ENCODE peak calls at places on chromosome 2, in four cellular contexts. X is M059J, Q is GM12892, J is head of caudate nucleus. T is an unnamed sample.

GRCh38 chr2:15092691-15093090 is 460.2 kb downstream of the LRATD1 start:
- DNase-seq in Q (no peak), X (no peak), J (no peak), T (no peak)

GRCh38 chr2:175815537-175815936 is 186.5 kb downstream of the LNPK start:
- DNase-seq in J (no peak), Q (no peak), X (peak; percentile 8), T (no peak)

GRCh38 chr2:124025896-124026295 is 809 bp downstream of the CNTNAP5 start:
- DNase-seq in J (peak; percentile 20), Q (no peak), X (no peak), T (no peak)

GRCh38 chr2:191486584-191487320 is 191.2 kb upstream of the NABP1 start:
- DNase-seq in J (peak; percentile 59), X (peak; percentile 99), Q (no peak), T (no peak)

GRCh38 chr2:24409700-24410556 is 49.6 kb upstream of the ITSN2 start:
- DNase-seq in Q (peak; percentile 38), X (peak; percentile 66), J (peak; percentile 15), T (peak; percentile 70)

GRCh38 chr2:104858325-104858978 is 4.5 kb downstream of the POU3F3 start:
- DNase-seq in J (no peak), Q (no peak), X (no peak), T (peak; percentile 41)

GRCh38 chr2:208015475-208015874 is 9.9 kb downstream of the PLEKHM3 start:
- DNase-seq in J (no peak), Q (no peak), X (no peak), T (no peak)

GRCh38 chr2:42314892-42315468 is 46.0 kb downstream of the COX7A2L start:
- DNase-seq in X (peak; percentile 78), Q (no peak), J (no peak), T (no peak)

GRCh38 chr2:75146221-75146902 is 53.0 kb downstream of the TACR1 start:
- DNase-seq in J (no peak), X (peak; percentile 50), Q (no peak), T (no peak)

GRCh38 chr2:176652300-176653182 is 383.3 kb downstream of the MTX2 start:
- DNase-seq in Q (no peak), X (peak; percentile 72), J (no peak), T (peak; percentile 51)

GRCh38 chr2:183919167-183919566 is 679.2 kb upstream of the ZNF804A start:
- DNase-seq in X (no peak), J (no peak), Q (no peak), T (no peak)

GRCh38 chr2:64751286-64752260 is 97.9 kb upstream of the SERTAD2 start:
- DNase-seq in X (peak; percentile 98), Q (peak; percentile 97), J (peak; percentile 60), T (peak; percentile 99)

GRCh38 chr2:45329045-45329677 is 281.9 kb downstream of the SRBD1 start:
- DNase-seq in X (peak; percentile 57), Q (no peak), J (no peak), T (no peak)

GRCh38 chr2:240557808-240558207 is at the start of gene ANKMY1:
- DNase-seq in J (peak; percentile 80), Q (peak; percentile 70), X (no peak), T (no peak)

T was measured in globus pallidus.